ENCODE peak calls at places on chromosomes 7 and 10, in eight cellular contexts. One of them, this sample, is unnamed.

GRCh38 chr7:22849662-22850061 is 27.0 kb upstream of the TOMM7 start:
- DNase-seq in IMR-90: no peak
- DNase-seq in suprapubic skin: no peak
- DNase-seq in A549: no peak
- DNase-seq in endothelial cell of umbilical vein: no peak
- DNase-seq in uterus: no peak
- DNase-seq in esophagus squamous epithelium: no peak
- DNase-seq in gastrocnemius medialis: peak; percentile 22
- DNase-seq in this sample: no peak

GRCh38 chr7:135930565-135931423 is 46.4 kb downstream of the MTPN start:
- DNase-seq in suprapubic skin: no peak
- DNase-seq in uterus: no peak
- DNase-seq in gastrocnemius medialis: no peak
- DNase-seq in endothelial cell of umbilical vein: no peak
- DNase-seq in IMR-90: peak; percentile 62
- DNase-seq in A549: no peak
- DNase-seq in esophagus squamous epithelium: no peak
- DNase-seq in this sample: no peak

GRCh38 chr10:103834436-103835095 is 20.8 kb downstream of the SH3PXD2A start:
- DNase-seq in gastrocnemius medialis: no peak
- DNase-seq in uterus: no peak
- DNase-seq in A549: no peak
- DNase-seq in endothelial cell of umbilical vein: no peak
- DNase-seq in IMR-90: no peak
- DNase-seq in suprapubic skin: peak; percentile 44
- DNase-seq in esophagus squamous epithelium: no peak
- DNase-seq in this sample: no peak

GRCh38 chr10:63711866-63712716 is 190.9 kb downstream of the REEP3 start:
- DNase-seq in uterus: peak; percentile 85
- DNase-seq in endothelial cell of umbilical vein: peak; percentile 96
- DNase-seq in suprapubic skin: peak; percentile 96
- DNase-seq in IMR-90: peak; percentile 97
- DNase-seq in A549: peak; percentile 63
- DNase-seq in esophagus squamous epithelium: peak; percentile 43
- DNase-seq in gastrocnemius medialis: peak; percentile 94
- DNase-seq in this sample: peak; percentile 87

GRCh38 chr7:105600720-105601550 is 19.6 kb upstream of the EFCAB10 start:
- DNase-seq in esophagus squamous epithelium: no peak
- DNase-seq in endothelial cell of umbilical vein: no peak
- DNase-seq in gastrocnemius medialis: no peak
- DNase-seq in suprapubic skin: peak; percentile 24
- DNase-seq in uterus: no peak
- DNase-seq in A549: no peak
- DNase-seq in IMR-90: no peak
- DNase-seq in this sample: no peak

GRCh38 chr10:120112809-120113208 is 220.3 kb downstream of the SEC23IP start:
- DNase-seq in gastrocnemius medialis: no peak
- DNase-seq in IMR-90: no peak
- DNase-seq in esophagus squamous epithelium: no peak
- DNase-seq in endothelial cell of umbilical vein: no peak
- DNase-seq in A549: no peak
- DNase-seq in uterus: no peak
- DNase-seq in suprapubic skin: no peak
- DNase-seq in this sample: no peak

GRCh38 chr10:74827694-74828093 is 1.3 kb downstream of the KAT6B start:
- DNase-seq in uterus: no peak
- DNase-seq in esophagus squamous epithelium: no peak
- DNase-seq in suprapubic skin: no peak
- DNase-seq in A549: no peak
- DNase-seq in endothelial cell of umbilical vein: no peak
- DNase-seq in gastrocnemius medialis: no peak
- DNase-seq in IMR-90: no peak
- DNase-seq in this sample: no peak

GRCh38 chr10:123309740-123310139 is 155.5 kb downstream of the BUB3 start:
- DNase-seq in gastrocnemius medialis: no peak
- DNase-seq in esophagus squamous epithelium: no peak
- DNase-seq in A549: no peak
- DNase-seq in IMR-90: no peak
- DNase-seq in endothelial cell of umbilical vein: no peak
- DNase-seq in suprapubic skin: no peak
- DNase-seq in uterus: no peak
- DNase-seq in this sample: no peak

GRCh38 chr7:40964610-40965009 is 738.3 kb downstream of the INHBA start:
- DNase-seq in IMR-90: no peak
- DNase-seq in gastrocnemius medialis: no peak
- DNase-seq in esophagus squamous epithelium: no peak
- DNase-seq in suprapubic skin: no peak
- DNase-seq in endothelial cell of umbilical vein: no peak
- DNase-seq in uterus: no peak
- DNase-seq in A549: no peak
- DNase-seq in this sample: no peak

GRCh38 chr10:86857097-86857825 is 100.2 kb downstream of the MMRN2 start:
- DNase-seq in suprapubic skin: no peak
- DNase-seq in gastrocnemius medialis: no peak
- DNase-seq in IMR-90: peak; percentile 88
- DNase-seq in A549: no peak
- DNase-seq in endothelial cell of umbilical vein: peak; percentile 31
- DNase-seq in uterus: no peak
- DNase-seq in esophagus squamous epithelium: no peak
- DNase-seq in this sample: no peak

GRCh38 chr10:114413398-114413797 is 9.1 kb upstream of the AFAP1L2 start:
- DNase-seq in A549: peak; percentile 63
- DNase-seq in suprapubic skin: no peak
- DNase-seq in IMR-90: no peak
- DNase-seq in endothelial cell of umbilical vein: no peak
- DNase-seq in gastrocnemius medialis: no peak
- DNase-seq in uterus: no peak
- DNase-seq in esophagus squamous epithelium: no peak
- DNase-seq in this sample: no peak

GRCh38 chr10:71222541-71223364 is 10.4 kb downstream of the UNC5B start:
- DNase-seq in gastrocnemius medialis: no peak
- DNase-seq in uterus: no peak
- DNase-seq in esophagus squamous epithelium: no peak
- DNase-seq in suprapubic skin: no peak
- DNase-seq in IMR-90: peak; percentile 79
- DNase-seq in A549: no peak
- DNase-seq in endothelial cell of umbilical vein: no peak
- DNase-seq in this sample: no peak

GRCh38 chr7:133196872-133197612 is 55.8 kb upstream of the EXOC4 start:
- DNase-seq in IMR-90: no peak
- DNase-seq in suprapubic skin: no peak
- DNase-seq in endothelial cell of umbilical vein: no peak
- DNase-seq in gastrocnemius medialis: no peak
- DNase-seq in esophagus squamous epithelium: no peak
- DNase-seq in uterus: no peak
- DNase-seq in A549: no peak
- DNase-seq in this sample: no peak

GRCh38 chr7:6306471-6306870 is 34.0 kb upstream of the CYTH3 start:
- DNase-seq in IMR-90: peak; percentile 74
- DNase-seq in endothelial cell of umbilical vein: peak; percentile 26
- DNase-seq in A549: peak; percentile 72
- DNase-seq in esophagus squamous epithelium: no peak
- DNase-seq in gastrocnemius medialis: no peak
- DNase-seq in suprapubic skin: no peak
- DNase-seq in uterus: no peak
- DNase-seq in this sample: no peak

GRCh38 chr7:92589056-92589455 is 1.1 kb downstream of the FAM133B start:
- DNase-seq in A549: no peak
- DNase-seq in gastrocnemius medialis: no peak
- DNase-seq in IMR-90: no peak
- DNase-seq in suprapubic skin: no peak
- DNase-seq in uterus: no peak
- DNase-seq in endothelial cell of umbilical vein: peak; percentile 4
- DNase-seq in esophagus squamous epithelium: no peak
- DNase-seq in this sample: no peak
- H3K4me3 ChIP-seq in A549: peak overlapping the region; percentile 82
- H3K4me3 ChIP-seq in gastrocnemius medialis: peak overlapping the region; percentile 95
- H3K4me3 ChIP-seq in IMR-90: peak overlapping the region; percentile 89
- H3K4me3 ChIP-seq in suprapubic skin: peak overlapping the region; percentile 83
- H3K4me3 ChIP-seq in uterus: peak overlapping the region; percentile 89
- H3K4me3 ChIP-seq in endothelial cell of umbilical vein: peak overlapping the region; percentile 85
- H3K4me3 ChIP-seq in esophagus squamous epithelium: peak overlapping the region; percentile 73
- H3K4me3 ChIP-seq in this sample: peak overlapping the region; percentile 86

GRCh38 chr7:87192784-87193487 is 26.6 kb downstream of the TMEM243 start:
- DNase-seq in gastrocnemius medialis: no peak
- DNase-seq in A549: no peak
- DNase-seq in uterus: no peak
- DNase-seq in IMR-90: no peak
- DNase-seq in esophagus squamous epithelium: no peak
- DNase-seq in endothelial cell of umbilical vein: no peak
- DNase-seq in suprapubic skin: no peak
- DNase-seq in this sample: no peak

GRCh38 chr7:87187120-87187519 is 32.4 kb downstream of the TMEM243 start:
- DNase-seq in esophagus squamous epithelium: no peak
- DNase-seq in endothelial cell of umbilical vein: no peak
- DNase-seq in suprapubic skin: no peak
- DNase-seq in uterus: no peak
- DNase-seq in IMR-90: no peak
- DNase-seq in gastrocnemius medialis: no peak
- DNase-seq in A549: no peak
- DNase-seq in this sample: no peak

GRCh38 chr7:87190806-87191205 is 28.7 kb downstream of the TMEM243 start:
- DNase-seq in A549: no peak
- DNase-seq in endothelial cell of umbilical vein: no peak
- DNase-seq in gastrocnemius medialis: no peak
- DNase-seq in uterus: no peak
- DNase-seq in esophagus squamous epithelium: no peak
- DNase-seq in suprapubic skin: no peak
- DNase-seq in IMR-90: peak; percentile 2
- DNase-seq in this sample: no peak

GRCh38 chr7:87193912-87194311 is 25.6 kb downstream of the TMEM243 start:
- DNase-seq in gastrocnemius medialis: no peak
- DNase-seq in endothelial cell of umbilical vein: no peak
- DNase-seq in esophagus squamous epithelium: no peak
- DNase-seq in IMR-90: no peak
- DNase-seq in suprapubic skin: no peak
- DNase-seq in uterus: no peak
- DNase-seq in A549: no peak
- DNase-seq in this sample: no peak

DNA sequence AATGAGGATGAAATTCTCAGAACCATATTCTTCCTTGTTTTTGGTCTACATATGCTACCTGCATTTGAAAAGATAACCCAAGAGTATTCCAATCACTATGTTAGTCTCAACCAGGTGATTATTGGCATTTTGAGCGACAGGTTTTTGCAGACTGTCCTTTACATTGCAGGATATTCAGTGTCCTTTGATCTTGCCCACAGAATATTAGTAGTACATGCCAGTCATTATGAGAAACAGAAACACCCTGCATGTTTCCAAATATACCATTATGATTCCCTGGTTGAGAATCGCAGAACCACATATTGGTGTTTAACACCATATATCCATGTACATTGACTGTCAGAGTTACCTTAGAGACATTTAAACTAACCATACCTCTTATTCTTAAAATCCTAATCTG is 30.6 kb downstream of the TMEM243 start:
- DNase-seq in uterus: no peak
- DNase-seq in esophagus squamous epithelium: no peak
- DNase-seq in A549: no peak
- DNase-seq in suprapubic skin: no peak
- DNase-seq in endothelial cell of umbilical vein: no peak
- DNase-seq in gastrocnemius medialis: no peak
- DNase-seq in IMR-90: no peak
- DNase-seq in this sample: no peak
- TF ChIP-seq POLR2A in uterus: no peak
- TF ChIP-seq POLR2A in esophagus squamous epithelium: no peak
- TF ChIP-seq POLR2A in A549: no peak
- TF ChIP-seq POLR2A in suprapubic skin: no peak
- TF ChIP-seq POLR2A in endothelial cell of umbilical vein: no peak
- TF ChIP-seq POLR2A in gastrocnemius medialis: no peak
- TF ChIP-seq POLR2A in IMR-90: no peak
- TF ChIP-seq POLR2A in this sample: no peak

DNA sequence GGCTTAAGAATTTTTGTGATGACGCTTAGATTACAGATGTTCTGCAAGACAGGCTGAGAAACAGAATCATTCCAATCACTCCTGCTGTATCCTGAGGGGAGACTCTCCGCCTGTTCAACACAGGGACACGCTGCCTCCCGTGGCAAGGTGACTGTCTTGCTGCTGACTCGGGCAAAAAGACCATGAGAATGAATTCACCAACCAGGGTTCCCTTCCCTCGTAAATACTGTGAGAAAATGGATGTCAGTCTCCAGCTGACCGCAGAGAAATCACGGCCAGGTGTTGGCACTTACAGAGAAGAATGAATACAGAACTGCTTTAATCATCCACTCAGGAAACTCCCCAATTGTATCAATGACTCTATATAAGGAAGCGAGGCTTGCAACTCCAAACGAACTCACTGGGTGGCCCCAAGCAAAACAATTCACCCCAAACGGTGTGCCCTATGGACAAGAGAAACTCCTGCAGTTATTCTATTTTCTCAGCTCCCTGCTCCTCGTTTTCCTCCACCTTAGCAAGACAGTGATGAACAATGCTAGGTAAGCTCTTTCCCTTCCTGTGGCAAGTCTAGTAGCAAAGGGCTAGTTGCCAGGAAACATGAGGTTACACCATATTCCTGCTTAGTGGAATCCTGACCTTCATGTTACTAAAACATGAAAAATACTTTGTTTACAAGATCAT is 22.8 kb downstream of the GNA12 start:
- DNase-seq in A549: peak; percentile 62
- DNase-seq in suprapubic skin: no peak
- DNase-seq in gastrocnemius medialis: no peak
- DNase-seq in uterus: no peak
- DNase-seq in esophagus squamous epithelium: no peak
- DNase-seq in endothelial cell of umbilical vein: peak; percentile 67
- DNase-seq in IMR-90: peak; percentile 83
- DNase-seq in this sample: no peak
- H3K4me1 ChIP-seq in A549: peaks cover 63% of the 10 kb centered on the region
- H3K4me1 ChIP-seq in suprapubic skin: peaks cover 21% of the 10 kb centered on the region
- H3K4me1 ChIP-seq in gastrocnemius medialis: peaks cover 30% of the 10 kb centered on the region
- H3K4me1 ChIP-seq in uterus: no peaks in the 10 kb centered on the region
- H3K4me1 ChIP-seq in esophagus squamous epithelium: peaks cover 28% of the 10 kb centered on the region
- H3K4me1 ChIP-seq in endothelial cell of umbilical vein: peaks cover 22% of the 10 kb centered on the region
- H3K4me1 ChIP-seq in IMR-90: peaks cover 56% of the 10 kb centered on the region
- H3K4me1 ChIP-seq in this sample: no peaks in the 10 kb centered on the region

DNA sequence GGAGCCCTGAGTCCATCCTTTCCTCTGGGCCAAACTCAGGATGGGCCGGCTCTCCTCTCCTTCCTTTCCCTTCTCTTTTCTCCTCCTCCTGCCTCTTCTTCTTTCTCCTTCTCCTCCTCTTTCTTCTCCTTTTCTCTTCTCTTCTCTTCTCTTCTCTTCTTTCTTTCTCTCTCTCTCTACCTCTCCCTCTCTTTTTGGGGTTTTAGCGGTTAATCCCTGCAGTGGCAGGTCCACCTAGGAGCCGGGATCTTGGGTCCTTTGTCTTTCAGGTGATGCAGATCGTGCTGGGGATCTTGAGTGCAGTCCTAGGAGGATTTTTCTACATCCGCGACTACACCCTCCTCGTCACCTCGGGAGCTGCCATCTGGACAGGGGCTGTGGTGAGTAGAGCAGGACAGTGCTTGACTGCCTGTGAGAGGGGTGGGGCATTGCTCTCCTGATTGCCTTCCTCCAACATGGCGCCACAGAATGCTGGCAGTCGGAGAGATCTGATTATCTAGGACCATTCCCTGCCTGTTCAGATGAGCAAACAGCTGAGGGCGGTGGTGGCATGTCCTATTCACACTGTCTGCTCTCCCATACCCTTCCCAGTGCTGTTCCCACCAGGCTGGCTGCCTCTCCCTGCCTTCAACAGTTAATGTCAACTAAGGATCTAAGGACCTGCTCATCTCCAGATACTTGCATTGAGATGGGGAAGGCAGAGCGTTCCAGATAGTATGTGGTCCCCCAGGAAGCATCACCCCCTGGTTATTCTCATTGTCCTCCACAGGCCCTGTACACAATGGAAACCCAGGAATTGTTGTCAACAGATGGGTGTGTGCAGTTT is 1.6 kb downstream of the TMEM176A start:
- DNase-seq in endothelial cell of umbilical vein: no peak
- DNase-seq in suprapubic skin: no peak
- DNase-seq in gastrocnemius medialis: no peak
- DNase-seq in IMR-90: no peak
- DNase-seq in esophagus squamous epithelium: no peak
- DNase-seq in A549: no peak
- DNase-seq in uterus: no peak
- DNase-seq in this sample: no peak
- H3K4me3 ChIP-seq in endothelial cell of umbilical vein: no peak overlapping the region
- H3K4me3 ChIP-seq in suprapubic skin: peak overlapping the region; percentile 64
- H3K4me3 ChIP-seq in gastrocnemius medialis: no peak overlapping the region
- H3K4me3 ChIP-seq in IMR-90: no peak overlapping the region
- H3K4me3 ChIP-seq in esophagus squamous epithelium: peak overlapping the region; percentile 56
- H3K4me3 ChIP-seq in A549: no peak overlapping the region
- H3K4me3 ChIP-seq in uterus: no peak overlapping the region
- H3K4me3 ChIP-seq in this sample: peak overlapping the region; percentile 60

This sample was measured in tibial nerve.